ENCODE peak calls at places on chromosome 1, in four cellular contexts. One of them, this sample, is unnamed.

GRCh38 chr1:59709333-59709732 is 105.4 kb upstream of the HOOK1 start:
- DNase-seq in H1: no peak
- DNase-seq in HTR-8/SVneo: no peak
- DNase-seq in T-cell: no peak
- DNase-seq in this sample: no peak

GRCh38 chr1:95229706-95230105 is 4.3 kb upstream of the RWDD3 start:
- DNase-seq in HTR-8/SVneo: no peak
- DNase-seq in T-cell: no peak
- DNase-seq in H1: no peak
- DNase-seq in this sample: no peak

GRCh38 chr1:186183219-186183618 is 191.8 kb downstream of the TPR start:
- DNase-seq in HTR-8/SVneo: peak; percentile 11
- DNase-seq in T-cell: no peak
- DNase-seq in H1: no peak
- DNase-seq in this sample: no peak

GRCh38 chr1:233613252-233614172 is at the start of gene KCNK1:
- DNase-seq in T-cell: no peak
- DNase-seq in H1: peak; percentile 41
- DNase-seq in HTR-8/SVneo: peak; percentile 68
- DNase-seq in this sample: no peak

GRCh38 chr1:52917156-52917555 is 4.4 kb downstream of the ECHDC2 start:
- DNase-seq in HTR-8/SVneo: no peak
- DNase-seq in H1: no peak
- DNase-seq in T-cell: no peak
- DNase-seq in this sample: no peak

GRCh38 chr1:47725732-47726495 is 271.3 kb downstream of the TRABD2B start:
- DNase-seq in HTR-8/SVneo: peak; percentile 75
- DNase-seq in H1: no peak
- DNase-seq in T-cell: peak; percentile 50
- DNase-seq in this sample: peak; percentile 50

GRCh38 chr1:176512966-176513365 is 50.0 kb downstream of the PAPPA2 start:
- DNase-seq in T-cell: no peak
- DNase-seq in H1: no peak
- DNase-seq in HTR-8/SVneo: no peak
- DNase-seq in this sample: no peak

GRCh38 chr1:15515026-15515663 is 8.9 kb downstream of the CASP9 start:
- DNase-seq in HTR-8/SVneo: no peak
- DNase-seq in T-cell: no peak
- DNase-seq in H1: no peak
- DNase-seq in this sample: no peak

GRCh38 chr1:32393832-32394140 is 455 bp downstream of the BSDC1 start:
- DNase-seq in H1: no peak
- DNase-seq in T-cell: no peak
- DNase-seq in HTR-8/SVneo: no peak
- DNase-seq in this sample: no peak

GRCh38 chr1:193519922-193520321 is 333.5 kb upstream of the B3GALT2 start:
- DNase-seq in T-cell: no peak
- DNase-seq in H1: no peak
- DNase-seq in HTR-8/SVneo: no peak
- DNase-seq in this sample: no peak

GRCh38 chr1:59008599-59009347 is 224.9 kb upstream of the JUN start:
- DNase-seq in T-cell: no peak
- DNase-seq in H1: no peak
- DNase-seq in HTR-8/SVneo: no peak
- DNase-seq in this sample: no peak